ENCODE peak calls at places on chromosomes 5 and 9, in seven cellular contexts. B is CD4-positive, alpha-beta T cell; G is neural progenitor cell; H is SK-N-DZ; P is effector memory CD8-positive, alpha-beta T cell; D is neural crest cell; W is ovary. E is an unnamed sample.

GRCh38 chr5:131259326-131259725 is 4.5 kb upstream of the CDC42SE2 start:
- DNase-seq in G (no peak), P (no peak), D (no peak), H (no peak), W (no peak), B (no peak), E (no peak)

GRCh38 chr9:108282872-108283271 is 572.9 kb downstream of the ACTL7B start:
- DNase-seq in H (no peak), W (no peak), P (no peak), B (no peak), G (no peak), D (no peak), E (no peak)

GRCh38 chr9:92977279-92977678 is 30.0 kb downstream of the FGD3 start:
- DNase-seq in P (no peak), G (no peak), B (no peak), D (no peak), W (no peak), H (no peak), E (no peak)

GRCh38 chr5:1722877-1723276 is 76.8 kb downstream of the MRPL36 start:
- DNase-seq in P (no peak), H (no peak), B (no peak), W (no peak), D (no peak), G (no peak), E (no peak)

GRCh38 chr5:82355921-82356454 is 77.8 kb upstream of the RPS23 start:
- DNase-seq in H (no peak), P (no peak), W (no peak), D (no peak), G (no peak), B (no peak), E (no peak)

GRCh38 chr9:38656896-38657295 is 36.5 kb upstream of the ANKRD18A start:
- DNase-seq in B (no peak), G (no peak), H (no peak), P (no peak), W (no peak), D (no peak), E (no peak)

GRCh38 chr5:105680858-105681257 is 1989.9 kb downstream of the EFNA5 start:
- DNase-seq in D (no peak), P (no peak), B (no peak), G (no peak), W (no peak), H (peak; percentile 28), E (no peak)

GRCh38 chr9:137245450-137246421 is 4.6 kb downstream of the TUBB4B start:
- DNase-seq in B (no peak), W (no peak), G (no peak), P (no peak), H (no peak), D (no peak), E (no peak)

GRCh38 chr5:175052351-175052750 is 328.0 kb downstream of the MSX2 start:
- DNase-seq in G (no peak), D (no peak), P (no peak), W (no peak), H (no peak), B (no peak), E (no peak)

GRCh38 chr9:70257991-70258691 is 637 bp upstream of the SMC5 start:
- DNase-seq in D (peak; percentile 10), B (no peak), P (no peak), W (no peak), G (peak; percentile 65), H (peak; percentile 52), E (peak; percentile 76)

GRCh38 chr5:123450641-123451421 is 27.6 kb upstream of the CEP120 start:
- DNase-seq in P (no peak), G (no peak), H (peak; percentile 33), D (no peak), W (no peak), B (no peak), E (no peak)

GRCh38 chr9:136087741-136088480 is 7.2 kb downstream of the NACC2 start:
- DNase-seq in B (no peak), G (peak; percentile 5), H (no peak), P (no peak), D (no peak), W (no peak), E (no peak)

GRCh38 chr9:19174127-19174921 is 47.0 kb upstream of the PLIN2 start:
- DNase-seq in W (no peak), D (peak; percentile 16), P (peak; percentile 22), B (no peak), H (peak; percentile 59), G (peak; percentile 71), E (peak; percentile 96)

GRCh38 chr5:129591508-129592160 is 131.5 kb downstream of the ADAMTS19 start:
- DNase-seq in D (no peak), P (no peak), H (no peak), B (no peak), G (no peak), W (no peak), E (peak; percentile 52)

GRCh38 chr9:129472651-129473102 is 148.2 kb downstream of the C9orf50 start:
- DNase-seq in B (no peak), G (no peak), W (no peak), H (no peak), D (no peak), P (no peak), E (no peak)

GRCh38 chr5:134148316-134148715 is 28.4 kb downstream of the SKP1 start:
- DNase-seq in W (no peak), P (no peak), B (no peak), D (no peak), G (no peak), H (no peak), E (no peak)

GRCh38 chr9:86352440-86353106 is 1.6 kb downstream of the TUT7 start:
- DNase-seq in B (no peak), D (no peak), P (no peak), H (no peak), G (no peak), W (no peak), E (peak; percentile 47)

GRCh38 chr5:64667068-64667467 is 23.2 kb upstream of the SHISAL2B start:
- DNase-seq in B (no peak), G (no peak), D (no peak), H (no peak), W (no peak), P (no peak), E (no peak)

GRCh38 chr9:89325733-89326132 is 7.4 kb downstream of the SECISBP2 start:
- DNase-seq in H (no peak), D (no peak), W (no peak), G (no peak), P (no peak), B (no peak), E (no peak)

GRCh38 chr5:147893820-147894219 is 12.5 kb downstream of the C5orf46 start:
- DNase-seq in P (no peak), D (no peak), B (no peak), H (no peak), G (no peak), W (no peak), E (no peak)

GRCh38 chr5:58002318-58002717 is 457.6 kb downstream of the PLK2 start:
- DNase-seq in H (no peak), B (no peak), G (no peak), P (no peak), W (no peak), D (no peak), E (no peak)

GRCh38 chr9:127075592-127076380 is 46.6 kb downstream of the ANGPTL2 start:
- DNase-seq in W (no peak), D (no peak), G (no peak), P (no peak), H (no peak), B (no peak), E (peak; percentile 50)

GRCh38 chr5:59264641-59265245 is 628.8 kb downstream of the PDE4D start:
- DNase-seq in W (no peak), P (no peak), B (no peak), G (peak; percentile 39), D (no peak), H (no peak), E (peak; percentile 29)

GRCh38 chr5:94747371-94747770 is 128.9 kb downstream of the SLF1 start:
- DNase-seq in B (no peak), G (no peak), W (no peak), D (no peak), P (no peak), H (no peak), E (no peak)

GRCh38 chr5:142847898-142848790 is 78.0 kb downstream of the ARHGAP26 start:
- DNase-seq in W (no peak), H (no peak), B (no peak), P (no peak), D (no peak), G (no peak), E (no peak)

GRCh38 chr5:101976933-101977332 is 319.2 kb downstream of the SLCO4C1 start:
- DNase-seq in P (no peak), D (no peak), B (no peak), G (no peak), H (no peak), W (no peak), E (no peak)

GRCh38 chr5:102794677-102795331 is 39.7 kb downstream of the PAM start:
- DNase-seq in B (no peak), P (no peak), G (no peak), H (no peak), D (no peak), W (no peak), E (no peak)

GRCh38 chr5:35876922-35877321 is 20.2 kb downstream of the IL7R start:
- DNase-seq in P (no peak), H (no peak), W (no peak), G (no peak), B (no peak), D (no peak), E (peak; percentile 69)

GRCh38 chr9:68678430-68678829 is 26.6 kb upstream of the PIP5K1B start:
- DNase-seq in G (peak; percentile 54), P (no peak), B (no peak), W (no peak), D (peak; percentile 23), H (peak; percentile 26), E (peak; percentile 10)

GRCh38 chr5:132491368-132492364 is 1.1 kb upstream of the IRF1 start:
- DNase-seq in P (no peak), W (peak; percentile 47), G (peak; percentile 21), B (peak; percentile 10), H (no peak), D (no peak), E (no peak)

GRCh38 chr5:102617187-102617856 is 118.5 kb upstream of the SLCO6A1 start:
- DNase-seq in H (no peak), B (no peak), P (no peak), D (no peak), G (no peak), W (no peak), E (no peak)

GRCh38 chr9:4967521-4967920 is 17.6 kb upstream of the JAK2 start:
- DNase-seq in G (no peak), D (no peak), H (no peak), B (no peak), P (no peak), W (no peak), E (no peak)

GRCh38 chr9:71131145-71131544 is 9.7 kb upstream of the TRPM3 start:
- DNase-seq in W (no peak), D (no peak), P (no peak), B (no peak), H (no peak), G (no peak), E (no peak)

GRCh38 chr5:66889524-66889923 is 293.3 kb downstream of the MAST4 start:
- DNase-seq in P (no peak), B (no peak), G (no peak), W (no peak), D (no peak), H (no peak), E (no peak)

GRCh38 chr5:37886207-37886905 is 46.5 kb upstream of the GDNF start:
- DNase-seq in D (no peak), H (no peak), G (peak; percentile 87), W (peak; percentile 34), P (no peak), B (no peak), E (peak; percentile 87)

GRCh38 chr9:99834474-99834873 is 12.8 kb downstream of the NR4A3 start:
- DNase-seq in G (no peak), P (no peak), B (no peak), W (no peak), D (no peak), H (no peak), E (no peak)

GRCh38 chr5:39757121-39757520 is 332.3 kb upstream of the DAB2 start:
- DNase-seq in W (no peak), P (no peak), B (no peak), D (no peak), G (no peak), H (peak; percentile 83), E (peak; percentile 85)

GRCh38 chr9:95413793-95414192 is 96.3 kb upstream of the FANCC start:
- DNase-seq in G (no peak), W (no peak), H (no peak), P (no peak), B (no peak), D (no peak), E (peak; percentile 20)